ENCODE peak calls at places on chromosome 12, in five cellular contexts. J, X, I, E and L are unnamed samples.

GRCh38 chr12:95582230-95583058 is 31.2 kb upstream of the USP44 start:
- DNase-seq in J (peak), E (no peak), I (peak), X (peak), L (peak)

GRCh38 chr12:3748620-3749019 is 4.3 kb downstream of the CRACR2A start:
- DNase-seq in X (no peak), E (no peak), I (no peak), J (no peak), L (no peak)

GRCh38 chr12:110563702-110564470 is 19.2 kb downstream of the PPTC7 start:
- DNase-seq in J (peak), E (no peak), X (peak), I (peak), L (no peak)

GRCh38 chr12:110501378-110501721 is 561 bp downstream of the VPS29 start:
- DNase-seq in J (peak), E (peak), X (peak), I (peak), L (peak)

GRCh38 chr12:114213055-114213561 is 192.8 kb downstream of the TBX5 start:
- DNase-seq in I (no peak), E (no peak), J (no peak), X (no peak), L (peak)

GRCh38 chr12:71721781-71722511 is 32.7 kb upstream of the RAB21 start:
- DNase-seq in J (no peak), I (no peak), X (no peak), E (no peak), L (no peak)

GRCh38 chr12:68932701-68933563 is at the start of gene CPM:
- DNase-seq in I (peak), E (peak), J (peak), X (peak), L (peak)

GRCh38 chr12:82357845-82358199 is 365 bp downstream of the CCDC59 start:
- DNase-seq in I (no peak), X (no peak), E (no peak), J (peak), L (no peak)

GRCh38 chr12:59084758-59085383 is 164.6 kb upstream of the LRIG3 start:
- DNase-seq in I (peak), E (no peak), J (peak), X (no peak), L (no peak)

GRCh38 chr12:132400011-132400641 is 70.7 kb upstream of the GALNT9 start:
- DNase-seq in J (no peak), E (no peak), I (no peak), X (no peak), L (no peak)

GRCh38 chr12:645563-646071 is 17.6 kb downstream of the NINJ2 start:
- DNase-seq in J (peak), X (peak), E (no peak), I (peak), L (peak)
- TF ChIP-seq CTCF in J (no peak), X (no peak), E (no peak), I (no peak), L (no peak)

GRCh38 chr12:57758566-57759359 is 3.9 kb downstream of the MARCHF9 start:
- DNase-seq in I (no peak), E (no peak), X (no peak), J (no peak), L (no peak)

GRCh38 chr12:57760347-57760982 is 5.6 kb downstream of the MARCHF9 start:
- DNase-seq in J (no peak), X (no peak), I (peak), E (no peak), L (no peak)

GRCh38 chr12:57761391-57761998 is 5.4 kb downstream of the CYP27B1 start:
- DNase-seq in E (no peak), I (no peak), X (no peak), J (no peak), L (no peak)

GRCh38 chr12:57757771-57758170 is 2.9 kb downstream of the MARCHF9 start:
- DNase-seq in I (no peak), X (no peak), E (no peak), J (no peak), L (no peak)

DNA sequence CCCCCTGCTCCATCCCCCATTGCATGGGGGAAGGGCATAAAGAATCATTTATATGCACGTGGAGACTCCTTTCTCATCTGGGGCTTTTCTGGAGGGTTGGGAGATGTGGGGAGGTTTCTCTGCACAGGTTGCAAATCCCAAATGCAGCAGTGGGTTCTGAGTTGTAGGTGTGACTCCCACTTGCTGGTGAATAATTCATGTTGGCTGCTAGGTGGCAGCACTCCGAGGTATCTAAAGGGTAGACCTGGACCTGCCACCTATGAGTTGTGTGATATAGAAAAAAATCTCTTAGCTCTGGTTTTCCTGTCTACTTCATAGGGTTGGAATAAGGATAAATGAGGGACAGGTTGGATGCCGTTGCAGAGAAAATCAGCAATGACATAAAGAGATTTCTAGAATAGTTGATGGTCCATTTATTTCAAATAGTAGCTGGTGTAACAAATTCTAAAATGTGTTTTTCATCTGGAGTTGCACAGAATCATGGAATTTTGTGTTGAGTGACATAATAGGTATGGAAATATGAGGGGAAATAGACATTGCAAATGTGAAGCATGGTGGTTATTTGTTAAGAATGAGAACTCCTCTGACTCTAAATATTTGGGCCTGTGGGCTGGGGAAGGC is 4.6 kb downstream of the MARCHF9 start:
- DNase-seq in I (peak), J (peak), E (no peak), X (peak), L (peak)
- TF ChIP-seq CTCF in I (peak), J (peak), E (peak), X (peak), L (peak)

GRCh38 chr12:94198872-94199271 is 50.5 kb downstream of the PLXNC1 start:
- DNase-seq in E (no peak), I (no peak), J (no peak), X (no peak), L (no peak)
- TF ChIP-seq CTCF in E (no peak), I (no peak), J (peak), X (no peak), L (no peak)

GRCh38 chr12:7141351-7142005 is 11.3 kb downstream of the CLSTN3 start:
- DNase-seq in I (no peak), J (no peak), X (no peak), E (no peak), L (no peak)

GRCh38 chr12:7143564-7143963 is 13.4 kb downstream of the CLSTN3 start:
- DNase-seq in I (no peak), J (no peak), X (no peak), E (no peak), L (no peak)

GRCh38 chr12:7144414-7145120 is 14.4 kb downstream of the CLSTN3 start:
- DNase-seq in I (peak), E (peak), J (peak), X (peak), L (peak)

GRCh38 chr12:7142809-7143465 is 12.8 kb downstream of the CLSTN3 start:
- DNase-seq in X (no peak), J (no peak), I (no peak), E (no peak), L (no peak)

DNA sequence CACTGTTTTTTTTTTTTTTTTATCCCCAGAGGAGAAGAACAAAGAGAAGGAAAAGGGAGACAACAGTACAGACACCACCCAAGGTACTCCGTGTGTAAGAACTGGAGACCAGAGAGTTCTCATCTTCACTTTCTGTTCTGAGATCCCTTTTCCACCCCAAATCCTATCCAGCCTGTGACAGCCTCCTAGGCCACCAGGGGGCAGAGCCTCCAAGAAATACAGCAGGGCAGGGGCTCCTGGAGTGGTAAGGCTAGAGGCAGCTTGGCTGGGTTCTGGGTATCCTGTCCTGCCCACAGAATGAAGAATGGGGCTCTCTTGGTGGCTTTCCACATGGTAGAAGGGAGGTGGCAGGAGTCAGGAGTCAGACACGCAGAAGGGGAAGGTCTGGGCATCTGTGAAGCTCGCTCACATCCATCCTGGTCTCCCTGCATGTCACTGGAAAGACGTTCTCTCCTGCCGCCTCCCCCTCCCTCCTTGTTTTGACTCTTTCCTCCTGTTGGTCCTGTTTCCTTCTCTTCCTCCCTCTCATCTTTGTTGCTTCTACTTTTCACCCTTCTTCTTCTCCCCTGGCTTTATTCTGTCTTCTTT is 12.0 kb downstream of the CLSTN3 start:
- DNase-seq in I (peak), E (peak), X (peak), J (peak), L (peak)
- TF ChIP-seq CTCF in I (peak), E (peak), X (peak), J (peak), L (peak)

GRCh38 chr12:112419269-112420133 is 754 bp downstream of the PTPN11 start:
- DNase-seq in E (no peak), X (peak), I (peak), J (peak), L (peak)
- TF ChIP-seq CTCF in E (no peak), X (no peak), I (no peak), J (no peak), L (no peak)

GRCh38 chr12:89472508-89472907 is 52.1 kb downstream of the GALNT4 start:
- DNase-seq in I (no peak), X (peak), E (no peak), J (peak), L (no peak)

GRCh38 chr12:89468648-89469326 is 55.8 kb downstream of the GALNT4 start:
- DNase-seq in X (no peak), J (no peak), I (no peak), E (peak), L (no peak)

GRCh38 chr12:89469361-89469760 is 55.2 kb downstream of the GALNT4 start:
- DNase-seq in X (peak), I (no peak), E (peak), J (peak), L (peak)

GRCh38 chr12:89468017-89468416 is 56.6 kb downstream of the GALNT4 start:
- DNase-seq in E (no peak), I (no peak), J (no peak), X (no peak), L (no peak)

DNA sequence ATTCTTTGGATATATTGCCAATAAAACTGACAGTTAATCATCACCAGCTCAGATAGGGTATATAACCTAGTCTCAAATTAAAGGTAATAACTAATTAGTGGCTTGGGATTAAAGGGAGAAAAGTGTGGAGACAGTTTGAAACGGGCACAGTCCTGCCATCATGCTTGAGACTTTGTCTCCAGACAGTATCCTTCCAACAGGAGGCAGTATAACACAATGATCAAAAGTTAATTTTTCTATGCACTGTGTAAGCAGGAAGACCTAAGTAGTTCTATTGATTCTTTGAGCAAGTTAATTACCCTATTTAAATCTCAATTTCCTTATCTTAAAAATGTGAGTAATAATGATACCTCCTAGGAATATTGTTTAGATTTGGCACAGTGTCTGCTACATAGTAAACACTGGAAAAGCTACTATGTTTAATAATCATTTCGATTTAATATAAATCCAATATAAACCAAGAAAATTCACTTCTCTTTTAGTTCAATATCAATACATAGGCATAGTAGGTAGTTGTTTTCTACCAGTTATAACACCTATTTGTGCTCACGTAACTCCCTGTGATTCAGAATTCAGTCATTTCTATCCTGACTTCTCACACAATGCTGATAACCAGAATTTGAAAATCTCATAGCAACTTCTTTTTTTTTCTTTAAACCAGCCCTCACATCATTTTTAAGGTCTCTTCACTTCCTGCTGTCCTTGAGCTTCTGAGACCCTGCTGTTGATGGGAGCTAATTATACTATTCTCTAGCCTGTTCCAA is 53.7 kb downstream of the GALNT4 start:
- DNase-seq in X (peak), E (peak), J (peak), I (peak), L (peak)
- TF ChIP-seq CTCF in X (peak), E (peak), J (peak), I (peak), L (peak)

GRCh38 chr12:9754097-9754964 is 6.4 kb downstream of the CD69 start:
- DNase-seq in I (no peak), E (no peak), X (no peak), J (no peak), L (no peak)

GRCh38 chr12:9752145-9752717 is 8.5 kb downstream of the CD69 start:
- DNase-seq in X (no peak), E (no peak), J (no peak), I (no peak), L (no peak)

GRCh38 chr12:9750276-9751203 is 10.2 kb downstream of the CD69 start:
- DNase-seq in J (peak), X (peak), I (peak), E (peak), L (peak)

GRCh38 chr12:9753042-9753820 is 7.5 kb downstream of the CD69 start:
- DNase-seq in J (no peak), X (no peak), E (no peak), I (no peak), L (no peak)

DNA sequence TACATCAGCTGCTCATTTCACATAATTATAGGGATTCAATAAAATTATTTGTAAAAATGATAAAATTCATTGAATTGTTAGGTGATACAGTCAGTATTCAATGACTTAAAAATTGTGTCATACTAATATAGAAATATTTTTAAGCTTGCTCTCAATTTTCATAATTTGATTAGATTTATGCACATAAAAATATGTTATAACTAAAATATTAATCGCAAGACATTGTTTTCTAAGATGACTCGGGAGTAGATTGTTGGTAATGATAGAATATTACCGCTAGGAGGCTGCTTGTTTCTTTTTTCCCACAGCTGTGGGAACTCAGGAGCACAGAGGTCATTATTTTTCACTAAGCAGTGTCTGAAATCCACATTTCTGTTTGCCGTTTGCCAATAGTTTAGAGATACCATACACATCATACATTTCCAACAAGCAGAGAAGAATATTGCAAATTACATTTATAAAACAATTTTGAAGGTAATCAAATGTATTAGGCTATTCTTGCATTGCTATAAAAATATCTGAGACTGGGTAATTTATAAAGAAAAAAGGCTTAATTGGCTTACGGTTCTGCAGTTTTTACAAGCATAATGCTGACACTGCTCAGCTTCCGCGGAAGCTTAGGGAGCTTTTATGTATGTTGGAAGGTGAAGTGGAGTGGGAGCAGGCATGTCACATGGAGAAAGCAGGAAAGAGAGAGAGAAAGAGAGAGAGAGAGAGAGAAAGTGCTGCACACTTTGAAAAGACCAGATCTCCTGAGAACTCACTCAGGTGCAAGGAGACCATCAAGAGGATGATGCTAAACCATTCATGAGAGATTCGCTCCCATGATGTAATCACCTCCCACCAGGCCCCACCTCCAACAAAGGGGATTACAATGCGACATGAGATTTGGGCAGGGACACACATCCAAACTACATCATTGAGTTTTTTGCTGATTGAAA is 9.2 kb downstream of the CD69 start:
- DNase-seq in I (peak), X (peak), E (no peak), J (peak), L (peak)
- TF ChIP-seq CTCF in I (peak), X (peak), E (peak), J (no peak), L (no peak)